ENCODE peak calls at places on chromosomes 4 and X, in four cellular contexts. One of them, this sample, is unnamed.

GRCh38 chr4:144584428-144584827 is 61.5 kb upstream of the HHIP start:
- DNase-seq in DMS79 treated with DMSO at 0.1 percent for 48 hours: no peak
- DNase-seq in aorta: no peak
- DNase-seq in GM06990: no peak
- DNase-seq in this sample: no peak

GRCh38 chrX:94288325-94288724 is 614.3 kb downstream of the FAM133A start:
- DNase-seq in GM06990: no peak
- DNase-seq in aorta: no peak
- DNase-seq in DMS79 treated with DMSO at 0.1 percent for 48 hours: no peak
- DNase-seq in this sample: no peak

GRCh38 chr4:80336582-80336981 is 1.1 kb downstream of the CFAP299 start:
- DNase-seq in DMS79 treated with DMSO at 0.1 percent for 48 hours: no peak
- DNase-seq in GM06990: no peak
- DNase-seq in aorta: no peak
- DNase-seq in this sample: peak

GRCh38 chr4:20512053-20512810 is 188.0 kb upstream of the PACRGL start:
- DNase-seq in aorta: no peak
- DNase-seq in DMS79 treated with DMSO at 0.1 percent for 48 hours: no peak
- DNase-seq in GM06990: no peak
- DNase-seq in this sample: no peak

GRCh38 chr4:16516796-16517413 is 290.6 kb upstream of the TAPT1 start:
- DNase-seq in GM06990: no peak
- DNase-seq in DMS79 treated with DMSO at 0.1 percent for 48 hours: no peak
- DNase-seq in aorta: no peak
- DNase-seq in this sample: no peak

GRCh38 chr4:181148470-181148869 is 1094.7 kb upstream of the TENM3 start:
- DNase-seq in aorta: no peak
- DNase-seq in GM06990: no peak
- DNase-seq in DMS79 treated with DMSO at 0.1 percent for 48 hours: no peak
- DNase-seq in this sample: no peak

GRCh38 chr4:8274772-8275241 is 5.3 kb downstream of the HTRA3 start:
- DNase-seq in GM06990: no peak
- DNase-seq in DMS79 treated with DMSO at 0.1 percent for 48 hours: peak
- DNase-seq in aorta: peak
- DNase-seq in this sample: no peak

GRCh38 chr4:72468904-72469502 is 100.0 kb downstream of the ADAMTS3 start:
- DNase-seq in DMS79 treated with DMSO at 0.1 percent for 48 hours: no peak
- DNase-seq in GM06990: no peak
- DNase-seq in aorta: no peak
- DNase-seq in this sample: peak

GRCh38 chr4:125266901-125267601 is 47.7 kb upstream of the FAT4 start:
- DNase-seq in DMS79 treated with DMSO at 0.1 percent for 48 hours: no peak
- DNase-seq in GM06990: no peak
- DNase-seq in aorta: no peak
- DNase-seq in this sample: no peak

GRCh38 chr4:36523182-36523581 is 241.8 kb downstream of the DTHD1 start:
- DNase-seq in aorta: no peak
- DNase-seq in DMS79 treated with DMSO at 0.1 percent for 48 hours: no peak
- DNase-seq in GM06990: no peak
- DNase-seq in this sample: no peak

GRCh38 chr4:170875868-170876267 is 786.1 kb upstream of the AADAT start:
- DNase-seq in aorta: no peak
- DNase-seq in DMS79 treated with DMSO at 0.1 percent for 48 hours: no peak
- DNase-seq in GM06990: no peak
- DNase-seq in this sample: no peak

GRCh38 chr4:163988921-163989320 is 494.4 kb downstream of the TMA16 start:
- DNase-seq in GM06990: no peak
- DNase-seq in aorta: no peak
- DNase-seq in DMS79 treated with DMSO at 0.1 percent for 48 hours: no peak
- DNase-seq in this sample: no peak

GRCh38 chrX:66110112-66110511 is 53.9 kb upstream of the HEPH start:
- DNase-seq in GM06990: no peak
- DNase-seq in DMS79 treated with DMSO at 0.1 percent for 48 hours: no peak
- DNase-seq in aorta: no peak
- DNase-seq in this sample: peak

GRCh38 chrX:123340691-123341090 is 156.6 kb downstream of the GRIA3 start:
- DNase-seq in DMS79 treated with DMSO at 0.1 percent for 48 hours: no peak
- DNase-seq in GM06990: no peak
- DNase-seq in aorta: no peak
- DNase-seq in this sample: no peak

GRCh38 chr4:6753103-6753560 is 29.4 kb upstream of the KIAA0232 start:
- DNase-seq in aorta: no peak
- DNase-seq in DMS79 treated with DMSO at 0.1 percent for 48 hours: no peak
- DNase-seq in GM06990: no peak
- DNase-seq in this sample: no peak

GRCh38 chr4:19945979-19946380 is 305.7 kb upstream of the SLIT2 start:
- DNase-seq in GM06990: no peak
- DNase-seq in aorta: no peak
- DNase-seq in DMS79 treated with DMSO at 0.1 percent for 48 hours: no peak
- DNase-seq in this sample: no peak

GRCh38 chr4:61427818-61428495 is 227.8 kb downstream of the ADGRL3 start:
- DNase-seq in GM06990: no peak
- DNase-seq in DMS79 treated with DMSO at 0.1 percent for 48 hours: no peak
- DNase-seq in aorta: no peak
- DNase-seq in this sample: no peak

GRCh38 chr4:73866236-73866635 is 3.0 kb upstream of the CXCL1 start:
- DNase-seq in DMS79 treated with DMSO at 0.1 percent for 48 hours: no peak
- DNase-seq in aorta: no peak
- DNase-seq in GM06990: no peak
- DNase-seq in this sample: no peak

GRCh38 chrX:43968347-43968746 is 4.8 kb downstream of the NDP start:
- DNase-seq in GM06990: no peak
- DNase-seq in DMS79 treated with DMSO at 0.1 percent for 48 hours: no peak
- DNase-seq in aorta: no peak
- DNase-seq in this sample: no peak

GRCh38 chrX:107562482-107562881 is 65.8 kb upstream of the PRPS1 start:
- DNase-seq in aorta: no peak
- DNase-seq in DMS79 treated with DMSO at 0.1 percent for 48 hours: no peak
- DNase-seq in GM06990: no peak
- DNase-seq in this sample: no peak

GRCh38 chr4:143431526-143432257 is 81.8 kb upstream of the SMARCA5 start:
- DNase-seq in aorta: no peak
- DNase-seq in DMS79 treated with DMSO at 0.1 percent for 48 hours: no peak
- DNase-seq in GM06990: no peak
- DNase-seq in this sample: no peak

GRCh38 chr4:39205000-39205399 is 22.7 kb downstream of the WDR19 start:
- DNase-seq in GM06990: no peak
- DNase-seq in DMS79 treated with DMSO at 0.1 percent for 48 hours: no peak
- DNase-seq in aorta: no peak
- DNase-seq in this sample: no peak

GRCh38 chr4:119508281-119508680 is 120.3 kb downstream of the PDE5A start:
- DNase-seq in aorta: no peak
- DNase-seq in GM06990: no peak
- DNase-seq in DMS79 treated with DMSO at 0.1 percent for 48 hours: no peak
- DNase-seq in this sample: no peak

GRCh38 chrX:15336023-15336413 is 695 bp upstream of the PIGA start:
- DNase-seq in aorta: no peak
- DNase-seq in GM06990: no peak
- DNase-seq in DMS79 treated with DMSO at 0.1 percent for 48 hours: peak
- DNase-seq in this sample: peak

GRCh38 chr4:20299515-20299914 is 47.8 kb downstream of the SLIT2 start:
- DNase-seq in DMS79 treated with DMSO at 0.1 percent for 48 hours: no peak
- DNase-seq in GM06990: no peak
- DNase-seq in aorta: no peak
- DNase-seq in this sample: peak

GRCh38 chrX:155068165-155068564 is 2.8 kb downstream of the CMC4 start:
- DNase-seq in DMS79 treated with DMSO at 0.1 percent for 48 hours: no peak
- DNase-seq in aorta: no peak
- DNase-seq in GM06990: no peak
- DNase-seq in this sample: peak

GRCh38 chr4:100009490-100009889 is 59.4 kb upstream of the H2AZ1 start:
- DNase-seq in DMS79 treated with DMSO at 0.1 percent for 48 hours: no peak
- DNase-seq in aorta: no peak
- DNase-seq in GM06990: no peak
- DNase-seq in this sample: no peak

GRCh38 chr4:74056114-74056857 is 17.8 kb upstream of the CXCL3 start:
- DNase-seq in aorta: no peak
- DNase-seq in DMS79 treated with DMSO at 0.1 percent for 48 hours: no peak
- DNase-seq in GM06990: no peak
- DNase-seq in this sample: peak

GRCh38 chrX:71315917-71316316 is 14.4 kb downstream of the ITGB1BP2 start:
- DNase-seq in aorta: no peak
- DNase-seq in GM06990: no peak
- DNase-seq in DMS79 treated with DMSO at 0.1 percent for 48 hours: no peak
- DNase-seq in this sample: no peak

GRCh38 chr4:17072483-17072882 is 174.0 kb upstream of the LDB2 start:
- DNase-seq in GM06990: no peak
- DNase-seq in DMS79 treated with DMSO at 0.1 percent for 48 hours: no peak
- DNase-seq in aorta: no peak
- DNase-seq in this sample: no peak